ENCODE peak calls at places on chromosomes 11 and 22, in six cellular contexts. One of them, this sample, is unnamed.

GRCh38 chr22:37431366-37431765 is 4.1 kb upstream of the ELFN2 start:
- DNase-seq in HepG2: peak
- DNase-seq in K562: no peak
- DNase-seq in HEK293T: no peak
- DNase-seq in GM12878: no peak
- DNase-seq in A549: peak
- DNase-seq in this sample: peak

GRCh38 chr22:42711281-42711731 is 9.4 kb downstream of the A4GALT start:
- DNase-seq in HepG2: no peak
- DNase-seq in K562: no peak
- DNase-seq in HEK293T: no peak
- DNase-seq in GM12878: no peak
- DNase-seq in A549: no peak
- DNase-seq in this sample: no peak

GRCh38 chr11:102592634-102593581 is 32.2 kb downstream of the MMP20 start:
- DNase-seq in HepG2: peak
- DNase-seq in K562: peak
- DNase-seq in HEK293T: peak
- DNase-seq in GM12878: no peak
- DNase-seq in A549: peak
- DNase-seq in this sample: peak

GRCh38 chr22:43239102-43239875 is 52.4 kb upstream of the TTLL12 start:
- DNase-seq in HepG2: no peak
- DNase-seq in K562: no peak
- DNase-seq in HEK293T: no peak
- DNase-seq in GM12878: no peak
- DNase-seq in A549: no peak
- DNase-seq in this sample: no peak

GRCh38 chr22:41078975-41079374 is 13.4 kb upstream of the EP300 start:
- DNase-seq in HepG2: no peak
- DNase-seq in K562: no peak
- DNase-seq in HEK293T: no peak
- DNase-seq in GM12878: no peak
- DNase-seq in A549: no peak
- DNase-seq in this sample: no peak

GRCh38 chr11:78595431-78596130 is 20.9 kb upstream of the NARS2 start:
- DNase-seq in HepG2: no peak
- DNase-seq in K562: no peak
- DNase-seq in HEK293T: no peak
- DNase-seq in GM12878: no peak
- DNase-seq in A549: no peak
- DNase-seq in this sample: peak

GRCh38 chr11:41281131-41281742 is 178.2 kb downstream of the LRRC4C start:
- DNase-seq in HepG2: no peak
- DNase-seq in K562: no peak
- DNase-seq in HEK293T: no peak
- DNase-seq in GM12878: no peak
- DNase-seq in A549: no peak
- DNase-seq in this sample: no peak

GRCh38 chr11:46361283-46362145 is 14.3 kb downstream of the DGKZ start:
- DNase-seq in HepG2: no peak
- DNase-seq in K562: peak
- DNase-seq in HEK293T: peak
- DNase-seq in GM12878: peak
- DNase-seq in A549: no peak
- DNase-seq in this sample: peak

GRCh38 chr22:45329536-45329936 is 19.8 kb downstream of the FAM118A start:
- DNase-seq in HepG2: no peak
- DNase-seq in K562: no peak
- DNase-seq in HEK293T: no peak
- DNase-seq in GM12878: no peak
- DNase-seq in A549: no peak
- DNase-seq in this sample: no peak

GRCh38 chr11:104873252-104873651 is 25.0 kb downstream of the CASP12 start:
- DNase-seq in HepG2: no peak
- DNase-seq in K562: peak
- DNase-seq in HEK293T: peak
- DNase-seq in GM12878: no peak
- DNase-seq in A549: no peak
- DNase-seq in this sample: no peak

GRCh38 chr11:128610765-128611617 is 23.6 kb upstream of the ETS1 start:
- DNase-seq in HepG2: no peak
- DNase-seq in K562: no peak
- DNase-seq in HEK293T: no peak
- DNase-seq in GM12878: peak
- DNase-seq in A549: no peak
- DNase-seq in this sample: no peak

GRCh38 chr11:95767498-95767897 is 22.1 kb downstream of the FAM76B start:
- DNase-seq in HepG2: no peak
- DNase-seq in K562: no peak
- DNase-seq in HEK293T: no peak
- DNase-seq in GM12878: no peak
- DNase-seq in A549: peak
- DNase-seq in this sample: peak

GRCh38 chr22:35616043-35616442 is 1.1 kb downstream of the MB start:
- DNase-seq in HepG2: no peak
- DNase-seq in K562: no peak
- DNase-seq in HEK293T: no peak
- DNase-seq in GM12878: no peak
- DNase-seq in A549: no peak
- DNase-seq in this sample: no peak

GRCh38 chr11:121563900-121564822 is 111.4 kb upstream of the SORL1-AS1 start:
- DNase-seq in HepG2: peak
- DNase-seq in K562: no peak
- DNase-seq in HEK293T: no peak
- DNase-seq in GM12878: no peak
- DNase-seq in A549: no peak
- DNase-seq in this sample: peak

GRCh38 chr22:50145741-50146439 is 24.6 kb upstream of the PANX2 start:
- DNase-seq in HepG2: no peak
- DNase-seq in K562: no peak
- DNase-seq in HEK293T: no peak
- DNase-seq in GM12878: no peak
- DNase-seq in A549: no peak
- DNase-seq in this sample: no peak

GRCh38 chr22:46657996-46658947 is 38.1 kb downstream of the GRAMD4 start:
- DNase-seq in HepG2: no peak
- DNase-seq in K562: no peak
- DNase-seq in HEK293T: no peak
- DNase-seq in GM12878: no peak
- DNase-seq in A549: no peak
- DNase-seq in this sample: no peak
- TF ChIP-seq BHLHE40 in HepG2: no peak
- TF ChIP-seq BHLHE40 in K562: no peak
- TF ChIP-seq BHLHE40 in HEK293T: no peak
- TF ChIP-seq BHLHE40 in GM12878: no peak
- TF ChIP-seq BHLHE40 in A549: no peak
- TF ChIP-seq BHLHE40 in this sample: no peak

DNA sequence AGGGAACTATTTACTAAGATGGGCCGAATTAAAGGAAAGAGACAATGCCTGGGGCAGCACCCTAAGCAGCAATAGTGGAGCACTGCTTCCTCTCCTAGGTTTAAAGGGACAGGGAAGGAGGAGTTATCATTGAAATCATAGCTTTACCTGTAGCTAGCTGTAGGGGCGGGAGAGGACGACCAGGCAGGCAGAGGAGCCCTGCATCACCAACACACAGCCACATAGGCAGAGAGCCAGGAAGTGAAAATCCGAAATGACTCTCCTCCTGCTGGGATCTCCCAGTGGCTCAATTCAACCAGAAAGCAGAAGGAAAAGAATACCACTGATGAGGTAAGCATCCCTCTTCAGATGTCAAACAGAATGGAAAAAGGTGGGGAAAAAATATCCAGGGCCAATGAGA is 20.4 kb downstream of the MRGPRX4 start:
- DNase-seq in HepG2: no peak
- DNase-seq in K562: no peak
- DNase-seq in HEK293T: no peak
- DNase-seq in GM12878: peak
- DNase-seq in A549: no peak
- DNase-seq in this sample: no peak
- TF ChIP-seq BHLHE40 in HepG2: no peak
- TF ChIP-seq BHLHE40 in K562: no peak
- TF ChIP-seq BHLHE40 in HEK293T: no peak
- TF ChIP-seq BHLHE40 in GM12878: no peak
- TF ChIP-seq BHLHE40 in A549: no peak
- TF ChIP-seq BHLHE40 in this sample: no peak

DNA sequence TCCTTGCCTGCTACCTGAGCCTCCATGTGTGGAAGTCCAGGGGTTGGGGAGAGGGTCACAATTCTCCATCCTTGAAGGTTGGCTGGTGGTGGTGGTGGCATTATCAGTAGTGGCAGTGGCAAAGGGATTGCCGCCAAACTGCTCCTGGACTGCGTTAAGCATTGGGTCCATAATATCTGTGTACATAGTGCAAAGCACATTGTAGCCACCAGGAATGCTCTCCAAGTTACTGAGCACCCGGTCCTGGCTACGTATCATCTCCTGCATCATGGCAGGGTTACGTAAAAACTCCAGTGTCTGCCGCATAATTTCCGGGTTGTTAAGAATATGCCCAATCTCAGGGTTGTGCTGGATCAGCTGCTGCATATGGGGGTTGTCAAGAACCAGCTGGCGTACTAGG is 1.2 kb downstream of the UBQLN3 start:
- DNase-seq in HepG2: peak
- DNase-seq in K562: no peak
- DNase-seq in HEK293T: no peak
- DNase-seq in GM12878: no peak
- DNase-seq in A549: no peak
- DNase-seq in this sample: no peak
- TF ChIP-seq BHLHE40 in HepG2: no peak
- TF ChIP-seq BHLHE40 in K562: no peak
- TF ChIP-seq BHLHE40 in HEK293T: no peak
- TF ChIP-seq BHLHE40 in GM12878: no peak
- TF ChIP-seq BHLHE40 in A549: no peak
- TF ChIP-seq BHLHE40 in this sample: no peak

GRCh38 chr11:15968461-15969130 is 387.8 kb downstream of the SOX6 start:
- DNase-seq in HepG2: no peak
- DNase-seq in K562: peak
- DNase-seq in HEK293T: no peak
- DNase-seq in GM12878: no peak
- DNase-seq in A549: no peak
- DNase-seq in this sample: no peak

GRCh38 chr11:15967166-15967565 is 389.2 kb downstream of the SOX6 start:
- DNase-seq in HepG2: no peak
- DNase-seq in K562: peak
- DNase-seq in HEK293T: no peak
- DNase-seq in GM12878: no peak
- DNase-seq in A549: peak
- DNase-seq in this sample: no peak

GRCh38 chr11:15969281-15969680 is 387.1 kb downstream of the SOX6 start:
- DNase-seq in HepG2: peak
- DNase-seq in K562: peak
- DNase-seq in HEK293T: no peak
- DNase-seq in GM12878: peak
- DNase-seq in A549: peak
- DNase-seq in this sample: peak

GRCh38 chr11:15969701-15970329 is 386.5 kb downstream of the SOX6 start:
- DNase-seq in HepG2: no peak
- DNase-seq in K562: no peak
- DNase-seq in HEK293T: no peak
- DNase-seq in GM12878: peak
- DNase-seq in A549: no peak
- DNase-seq in this sample: peak

GRCh38 chr11:15967966-15968365 is 388.4 kb downstream of the SOX6 start:
- DNase-seq in HepG2: no peak
- DNase-seq in K562: no peak
- DNase-seq in HEK293T: no peak
- DNase-seq in GM12878: no peak
- DNase-seq in A549: peak
- DNase-seq in this sample: peak
- TF ChIP-seq BHLHE40 in HepG2: no peak
- TF ChIP-seq BHLHE40 in K562: no peak
- TF ChIP-seq BHLHE40 in HEK293T: no peak
- TF ChIP-seq BHLHE40 in GM12878: no peak
- TF ChIP-seq BHLHE40 in A549: no peak
- TF ChIP-seq BHLHE40 in this sample: no peak

GRCh38 chr11:11988099-11988651 is 20.3 kb downstream of the DKK3 start:
- DNase-seq in HepG2: no peak
- DNase-seq in K562: no peak
- DNase-seq in HEK293T: no peak
- DNase-seq in GM12878: no peak
- DNase-seq in A549: peak
- DNase-seq in this sample: peak
- TF ChIP-seq BHLHE40 in HepG2: no peak
- TF ChIP-seq BHLHE40 in K562: no peak
- TF ChIP-seq BHLHE40 in HEK293T: no peak
- TF ChIP-seq BHLHE40 in GM12878: no peak
- TF ChIP-seq BHLHE40 in A549: no peak
- TF ChIP-seq BHLHE40 in this sample: no peak

GRCh38 chr11:68128682-68129327 is 7.6 kb upstream of the CHKA start:
- DNase-seq in HepG2: peak
- DNase-seq in K562: peak
- DNase-seq in HEK293T: no peak
- DNase-seq in GM12878: no peak
- DNase-seq in A549: no peak
- DNase-seq in this sample: peak
- TF ChIP-seq BHLHE40 in HepG2: no peak
- TF ChIP-seq BHLHE40 in K562: no peak
- TF ChIP-seq BHLHE40 in HEK293T: no peak
- TF ChIP-seq BHLHE40 in GM12878: no peak
- TF ChIP-seq BHLHE40 in A549: no peak
- TF ChIP-seq BHLHE40 in this sample: no peak

GRCh38 chr11:72925656-72926055 is 111.4 kb downstream of the ATG16L2 start:
- DNase-seq in HepG2: no peak
- DNase-seq in K562: no peak
- DNase-seq in HEK293T: no peak
- DNase-seq in GM12878: no peak
- DNase-seq in A549: no peak
- DNase-seq in this sample: no peak

GRCh38 chr11:72926076-72926475 is 111.9 kb downstream of the ATG16L2 start:
- DNase-seq in HepG2: no peak
- DNase-seq in K562: no peak
- DNase-seq in HEK293T: no peak
- DNase-seq in GM12878: no peak
- DNase-seq in A549: no peak
- DNase-seq in this sample: no peak

GRCh38 chr11:72927380-72927779 is 113.2 kb downstream of the ATG16L2 start:
- DNase-seq in HepG2: no peak
- DNase-seq in K562: no peak
- DNase-seq in HEK293T: no peak
- DNase-seq in GM12878: no peak
- DNase-seq in A549: no peak
- DNase-seq in this sample: no peak

GRCh38 chr11:72921028-72921716 is 107.0 kb downstream of the ATG16L2 start:
- DNase-seq in HepG2: no peak
- DNase-seq in K562: no peak
- DNase-seq in HEK293T: no peak
- DNase-seq in GM12878: no peak
- DNase-seq in A549: no peak
- DNase-seq in this sample: no peak

GRCh38 chr11:72924568-72925190 is 110.5 kb downstream of the ATG16L2 start:
- DNase-seq in HepG2: peak
- DNase-seq in K562: no peak
- DNase-seq in HEK293T: no peak
- DNase-seq in GM12878: peak
- DNase-seq in A549: peak
- DNase-seq in this sample: peak
- TF ChIP-seq BHLHE40 in HepG2: no peak
- TF ChIP-seq BHLHE40 in K562: no peak
- TF ChIP-seq BHLHE40 in HEK293T: no peak
- TF ChIP-seq BHLHE40 in GM12878: no peak
- TF ChIP-seq BHLHE40 in A549: no peak
- TF ChIP-seq BHLHE40 in this sample: no peak